ENCODE peak calls at places on chromosomes 5 and 9, in ten cellular contexts. One of them, this sample, is unnamed.
A peak's percentile ranks its signal among the peaks of the same experiment; 100 is the strongest.

GRCh38 chr5:170159101-170159698 is 53.5 kb downstream of the FOXI1 start:
- DNase-seq in CD8-positive, alpha-beta memory T cell: no peak
- DNase-seq in tibial nerve: no peak
- DNase-seq in aorta: no peak
- DNase-seq in effector memory CD4-positive, alpha-beta T cell: no peak
- DNase-seq in naive thymus-derived CD4-positive, alpha-beta T cell: no peak
- DNase-seq in SK-N-SH: no peak
- DNase-seq in CD8-positive, alpha-beta T cell: no peak
- DNase-seq in heart left ventricle: no peak
- DNase-seq in body of pancreas: no peak
- DNase-seq in this sample: no peak

GRCh38 chr9:118290116-118290515 is 585.9 kb downstream of the TLR4 start:
- DNase-seq in tibial nerve: no peak
- DNase-seq in CD8-positive, alpha-beta T cell: no peak
- DNase-seq in effector memory CD4-positive, alpha-beta T cell: no peak
- DNase-seq in aorta: no peak
- DNase-seq in naive thymus-derived CD4-positive, alpha-beta T cell: no peak
- DNase-seq in SK-N-SH: no peak
- DNase-seq in CD8-positive, alpha-beta memory T cell: no peak
- DNase-seq in heart left ventricle: no peak
- DNase-seq in body of pancreas: no peak
- DNase-seq in this sample: no peak

GRCh38 chr9:98727428-98727827 is 18.7 kb upstream of the GABBR2 start:
- DNase-seq in CD8-positive, alpha-beta T cell: no peak
- DNase-seq in SK-N-SH: no peak
- DNase-seq in aorta: no peak
- DNase-seq in body of pancreas: no peak
- DNase-seq in heart left ventricle: no peak
- DNase-seq in tibial nerve: no peak
- DNase-seq in CD8-positive, alpha-beta memory T cell: no peak
- DNase-seq in effector memory CD4-positive, alpha-beta T cell: no peak
- DNase-seq in naive thymus-derived CD4-positive, alpha-beta T cell: no peak
- DNase-seq in this sample: no peak

GRCh38 chr5:36820900-36821299 is 55.7 kb upstream of the NIPBL start:
- DNase-seq in CD8-positive, alpha-beta T cell: no peak
- DNase-seq in heart left ventricle: no peak
- DNase-seq in aorta: no peak
- DNase-seq in tibial nerve: no peak
- DNase-seq in body of pancreas: no peak
- DNase-seq in naive thymus-derived CD4-positive, alpha-beta T cell: no peak
- DNase-seq in effector memory CD4-positive, alpha-beta T cell: no peak
- DNase-seq in SK-N-SH: no peak
- DNase-seq in CD8-positive, alpha-beta memory T cell: no peak
- DNase-seq in this sample: no peak

GRCh38 chr5:121299153-121299552 is 552.5 kb upstream of the FTMT start:
- DNase-seq in heart left ventricle: no peak
- DNase-seq in tibial nerve: no peak
- DNase-seq in aorta: no peak
- DNase-seq in CD8-positive, alpha-beta memory T cell: no peak
- DNase-seq in body of pancreas: no peak
- DNase-seq in SK-N-SH: no peak
- DNase-seq in effector memory CD4-positive, alpha-beta T cell: no peak
- DNase-seq in naive thymus-derived CD4-positive, alpha-beta T cell: no peak
- DNase-seq in CD8-positive, alpha-beta T cell: no peak
- DNase-seq in this sample: no peak

GRCh38 chr5:172096184-172096941 is 89.9 kb upstream of the FBXW11 start:
- DNase-seq in CD8-positive, alpha-beta T cell: no peak
- DNase-seq in CD8-positive, alpha-beta memory T cell: no peak
- DNase-seq in effector memory CD4-positive, alpha-beta T cell: no peak
- DNase-seq in naive thymus-derived CD4-positive, alpha-beta T cell: no peak
- DNase-seq in aorta: no peak
- DNase-seq in body of pancreas: no peak
- DNase-seq in SK-N-SH: no peak
- DNase-seq in heart left ventricle: no peak
- DNase-seq in tibial nerve: no peak
- DNase-seq in this sample: no peak

GRCh38 chr5:134018154-134018985 is 13.6 kb upstream of the VDAC1 start:
- DNase-seq in CD8-positive, alpha-beta T cell: no peak
- DNase-seq in tibial nerve: no peak
- DNase-seq in SK-N-SH: no peak
- DNase-seq in aorta: no peak
- DNase-seq in effector memory CD4-positive, alpha-beta T cell: no peak
- DNase-seq in heart left ventricle: no peak
- DNase-seq in body of pancreas: peak; percentile 71
- DNase-seq in CD8-positive, alpha-beta memory T cell: no peak
- DNase-seq in naive thymus-derived CD4-positive, alpha-beta T cell: no peak
- DNase-seq in this sample: no peak

GRCh38 chr9:13919386-13919785 is 394.6 kb downstream of the NFIB start:
- DNase-seq in SK-N-SH: no peak
- DNase-seq in effector memory CD4-positive, alpha-beta T cell: no peak
- DNase-seq in heart left ventricle: no peak
- DNase-seq in CD8-positive, alpha-beta memory T cell: no peak
- DNase-seq in tibial nerve: no peak
- DNase-seq in naive thymus-derived CD4-positive, alpha-beta T cell: no peak
- DNase-seq in body of pancreas: no peak
- DNase-seq in CD8-positive, alpha-beta T cell: no peak
- DNase-seq in aorta: no peak
- DNase-seq in this sample: no peak

GRCh38 chr9:113588936-113589335 is 125.4 kb downstream of the RGS3 start:
- DNase-seq in effector memory CD4-positive, alpha-beta T cell: no peak
- DNase-seq in CD8-positive, alpha-beta memory T cell: no peak
- DNase-seq in body of pancreas: no peak
- DNase-seq in CD8-positive, alpha-beta T cell: no peak
- DNase-seq in heart left ventricle: no peak
- DNase-seq in SK-N-SH: no peak
- DNase-seq in naive thymus-derived CD4-positive, alpha-beta T cell: no peak
- DNase-seq in aorta: no peak
- DNase-seq in tibial nerve: no peak
- DNase-seq in this sample: no peak
- H3K4me1 ChIP-seq in effector memory CD4-positive, alpha-beta T cell: peaks cover 13% of the 10 kb centered on the region
- H3K4me1 ChIP-seq in CD8-positive, alpha-beta memory T cell: peaks cover 4% of the 10 kb centered on the region
- H3K4me1 ChIP-seq in body of pancreas: peaks cover 65% of the 10 kb centered on the region
- H3K4me1 ChIP-seq in CD8-positive, alpha-beta T cell: peaks cover 6% of the 10 kb centered on the region
- H3K4me1 ChIP-seq in heart left ventricle: peaks cover 85% of the 10 kb centered on the region
- H3K4me1 ChIP-seq in SK-N-SH: peaks cover 21% of the 10 kb centered on the region
- H3K4me1 ChIP-seq in naive thymus-derived CD4-positive, alpha-beta T cell: peaks cover 8% of the 10 kb centered on the region
- H3K4me1 ChIP-seq in aorta: no peaks in the 10 kb centered on the region
- H3K4me1 ChIP-seq in tibial nerve: peaks cover 31% of the 10 kb centered on the region
- H3K4me1 ChIP-seq in this sample: peaks cover 9% of the 10 kb centered on the region

DNA sequence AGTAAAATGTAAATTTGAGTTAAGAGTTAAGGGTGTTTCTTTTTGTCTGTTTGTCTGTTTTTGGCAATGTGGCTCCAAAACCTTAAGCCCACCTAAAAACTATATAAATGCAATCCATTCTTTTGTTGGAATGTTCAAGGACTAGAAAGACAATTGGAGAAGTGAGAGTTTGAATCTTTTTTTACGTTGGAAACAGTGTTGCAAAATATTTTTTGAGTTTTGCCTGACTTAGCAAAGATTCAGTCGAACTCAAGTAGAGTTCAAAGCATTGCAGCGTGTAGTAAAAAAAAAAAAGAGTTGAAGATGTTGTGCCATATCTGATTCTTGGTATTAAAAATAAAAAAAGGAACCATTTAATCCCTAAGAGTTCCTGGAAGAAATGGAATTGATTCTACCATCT is 915 bp downstream of the SYK start:
- DNase-seq in SK-N-SH: no peak
- DNase-seq in heart left ventricle: no peak
- DNase-seq in aorta: no peak
- DNase-seq in effector memory CD4-positive, alpha-beta T cell: no peak
- DNase-seq in naive thymus-derived CD4-positive, alpha-beta T cell: no peak
- DNase-seq in tibial nerve: no peak
- DNase-seq in body of pancreas: no peak
- DNase-seq in CD8-positive, alpha-beta memory T cell: no peak
- DNase-seq in CD8-positive, alpha-beta T cell: no peak
- DNase-seq in this sample: no peak
- H3K4me3 ChIP-seq in SK-N-SH: no peak overlapping the region
- H3K4me3 ChIP-seq in heart left ventricle: peak overlapping the region; percentile 49
- H3K4me3 ChIP-seq in aorta: no peak overlapping the region
- H3K4me3 ChIP-seq in effector memory CD4-positive, alpha-beta T cell: no peak overlapping the region
- H3K4me3 ChIP-seq in naive thymus-derived CD4-positive, alpha-beta T cell: no peak overlapping the region
- H3K4me3 ChIP-seq in tibial nerve: peak overlapping the region; percentile 54
- H3K4me3 ChIP-seq in body of pancreas: no peak overlapping the region
- H3K4me3 ChIP-seq in CD8-positive, alpha-beta memory T cell: no peak overlapping the region
- H3K4me3 ChIP-seq in CD8-positive, alpha-beta T cell: no peak overlapping the region
- H3K4me3 ChIP-seq in this sample: no peak overlapping the region

GRCh38 chr9:125635888-125636287 is 71.1 kb downstream of the MAPKAP1 start:
- DNase-seq in CD8-positive, alpha-beta T cell: no peak
- DNase-seq in effector memory CD4-positive, alpha-beta T cell: no peak
- DNase-seq in aorta: no peak
- DNase-seq in SK-N-SH: no peak
- DNase-seq in tibial nerve: no peak
- DNase-seq in CD8-positive, alpha-beta memory T cell: no peak
- DNase-seq in naive thymus-derived CD4-positive, alpha-beta T cell: no peak
- DNase-seq in heart left ventricle: no peak
- DNase-seq in body of pancreas: no peak
- DNase-seq in this sample: peak; percentile 33
- H3K4me1 ChIP-seq in CD8-positive, alpha-beta T cell: peaks cover 18% of the 10 kb centered on the region
- H3K4me1 ChIP-seq in effector memory CD4-positive, alpha-beta T cell: peaks cover 8% of the 10 kb centered on the region
- H3K4me1 ChIP-seq in aorta: peaks cover 6% of the 10 kb centered on the region
- H3K4me1 ChIP-seq in SK-N-SH: peaks cover 9% of the 10 kb centered on the region
- H3K4me1 ChIP-seq in tibial nerve: peaks cover 43% of the 10 kb centered on the region
- H3K4me1 ChIP-seq in CD8-positive, alpha-beta memory T cell: peaks cover 22% of the 10 kb centered on the region
- H3K4me1 ChIP-seq in naive thymus-derived CD4-positive, alpha-beta T cell: peaks cover 15% of the 10 kb centered on the region
- H3K4me1 ChIP-seq in heart left ventricle: peaks cover 52% of the 10 kb centered on the region
- H3K4me1 ChIP-seq in body of pancreas: peaks cover 29% of the 10 kb centered on the region
- H3K4me1 ChIP-seq in this sample: peaks cover 11% of the 10 kb centered on the region

GRCh38 chr5:2783223-2783622 is 31.7 kb upstream of the IRX2 start:
- DNase-seq in CD8-positive, alpha-beta memory T cell: no peak
- DNase-seq in aorta: no peak
- DNase-seq in CD8-positive, alpha-beta T cell: no peak
- DNase-seq in SK-N-SH: no peak
- DNase-seq in effector memory CD4-positive, alpha-beta T cell: no peak
- DNase-seq in tibial nerve: no peak
- DNase-seq in heart left ventricle: no peak
- DNase-seq in naive thymus-derived CD4-positive, alpha-beta T cell: no peak
- DNase-seq in body of pancreas: no peak
- DNase-seq in this sample: no peak

GRCh38 chr5:2779459-2779858 is 28.0 kb upstream of the IRX2 start:
- DNase-seq in heart left ventricle: no peak
- DNase-seq in tibial nerve: no peak
- DNase-seq in aorta: no peak
- DNase-seq in CD8-positive, alpha-beta memory T cell: no peak
- DNase-seq in effector memory CD4-positive, alpha-beta T cell: no peak
- DNase-seq in body of pancreas: no peak
- DNase-seq in naive thymus-derived CD4-positive, alpha-beta T cell: no peak
- DNase-seq in SK-N-SH: no peak
- DNase-seq in CD8-positive, alpha-beta T cell: no peak
- DNase-seq in this sample: no peak

GRCh38 chr5:2776338-2777302 is 25.1 kb upstream of the IRX2 start:
- DNase-seq in tibial nerve: no peak
- DNase-seq in CD8-positive, alpha-beta memory T cell: no peak
- DNase-seq in CD8-positive, alpha-beta T cell: no peak
- DNase-seq in heart left ventricle: no peak
- DNase-seq in body of pancreas: no peak
- DNase-seq in SK-N-SH: no peak
- DNase-seq in effector memory CD4-positive, alpha-beta T cell: no peak
- DNase-seq in naive thymus-derived CD4-positive, alpha-beta T cell: no peak
- DNase-seq in aorta: no peak
- DNase-seq in this sample: no peak

GRCh38 chr5:2782658-2783057 is 31.2 kb upstream of the IRX2 start:
- DNase-seq in heart left ventricle: no peak
- DNase-seq in naive thymus-derived CD4-positive, alpha-beta T cell: no peak
- DNase-seq in SK-N-SH: no peak
- DNase-seq in body of pancreas: no peak
- DNase-seq in aorta: no peak
- DNase-seq in CD8-positive, alpha-beta T cell: no peak
- DNase-seq in effector memory CD4-positive, alpha-beta T cell: no peak
- DNase-seq in tibial nerve: no peak
- DNase-seq in CD8-positive, alpha-beta memory T cell: no peak
- DNase-seq in this sample: no peak

GRCh38 chr5:2780421-2781171 is 29.1 kb upstream of the IRX2 start:
- DNase-seq in tibial nerve: no peak
- DNase-seq in effector memory CD4-positive, alpha-beta T cell: no peak
- DNase-seq in body of pancreas: no peak
- DNase-seq in CD8-positive, alpha-beta T cell: no peak
- DNase-seq in CD8-positive, alpha-beta memory T cell: no peak
- DNase-seq in heart left ventricle: no peak
- DNase-seq in aorta: no peak
- DNase-seq in naive thymus-derived CD4-positive, alpha-beta T cell: no peak
- DNase-seq in SK-N-SH: no peak
- DNase-seq in this sample: no peak
- H3K4me3 ChIP-seq in tibial nerve: no peak overlapping the region
- H3K4me3 ChIP-seq in effector memory CD4-positive, alpha-beta T cell: no peak overlapping the region
- H3K4me3 ChIP-seq in body of pancreas: no peak overlapping the region
- H3K4me3 ChIP-seq in CD8-positive, alpha-beta T cell: no peak overlapping the region
- H3K4me3 ChIP-seq in CD8-positive, alpha-beta memory T cell: no peak overlapping the region
- H3K4me3 ChIP-seq in heart left ventricle: no peak overlapping the region
- H3K4me3 ChIP-seq in aorta: no peak overlapping the region
- H3K4me3 ChIP-seq in naive thymus-derived CD4-positive, alpha-beta T cell: no peak overlapping the region
- H3K4me3 ChIP-seq in SK-N-SH: no peak overlapping the region
- H3K4me3 ChIP-seq in this sample: no peak overlapping the region

GRCh38 chr9:87595605-87596004 is 97.9 kb downstream of the DAPK1 start:
- DNase-seq in CD8-positive, alpha-beta T cell: no peak
- DNase-seq in aorta: no peak
- DNase-seq in tibial nerve: no peak
- DNase-seq in heart left ventricle: no peak
- DNase-seq in effector memory CD4-positive, alpha-beta T cell: no peak
- DNase-seq in naive thymus-derived CD4-positive, alpha-beta T cell: no peak
- DNase-seq in CD8-positive, alpha-beta memory T cell: no peak
- DNase-seq in body of pancreas: no peak
- DNase-seq in SK-N-SH: no peak
- DNase-seq in this sample: no peak
- H3K4me1 ChIP-seq in CD8-positive, alpha-beta T cell: no peaks in the 10 kb centered on the region
- H3K4me1 ChIP-seq in aorta: no peaks in the 10 kb centered on the region
- H3K4me1 ChIP-seq in tibial nerve: peaks cover 40% of the 10 kb centered on the region
- H3K4me1 ChIP-seq in heart left ventricle: peaks cover 45% of the 10 kb centered on the region
- H3K4me1 ChIP-seq in effector memory CD4-positive, alpha-beta T cell: no peaks in the 10 kb centered on the region
- H3K4me1 ChIP-seq in naive thymus-derived CD4-positive, alpha-beta T cell: no peaks in the 10 kb centered on the region
- H3K4me1 ChIP-seq in CD8-positive, alpha-beta memory T cell: no peaks in the 10 kb centered on the region
- H3K4me1 ChIP-seq in body of pancreas: peaks cover 90% of the 10 kb centered on the region
- H3K4me1 ChIP-seq in SK-N-SH: peaks cover 22% of the 10 kb centered on the region
- H3K4me1 ChIP-seq in this sample: peaks cover 38% of the 10 kb centered on the region